ENCODE peak calls at places on chromosomes 1 and 21, in six cellular contexts. P, H, G, D, L and E are unnamed samples.

GRCh38 chr1:11473635-11474034 is 5.3 kb upstream of the DISP3 start:
- DNase-seq in P (no peak), H (no peak), G (no peak), D (peak; percentile 8), L (peak; percentile 18), E (peak; percentile 7)

GRCh38 chr1:61337037-61337436 is 254.7 kb downstream of the NFIA start:
- DNase-seq in P (no peak), H (no peak), G (no peak), D (no peak), L (no peak), E (no peak)

GRCh38 chr21:31265293-31265692 is 78.8 kb downstream of the TIAM1 start:
- DNase-seq in P (peak; percentile 97), H (no peak), G (no peak), D (no peak), L (no peak), E (no peak)

GRCh38 chr1:17170571-17170970 is 34.4 kb upstream of the PADI1 start:
- DNase-seq in P (no peak), H (peak; percentile 57), G (no peak), D (no peak), L (no peak), E (no peak)

GRCh38 chr1:32361674-32362473 is 411 bp downstream of the FAM229A start:
- DNase-seq in P (no peak), H (no peak), G (no peak), D (peak; percentile 54), L (peak; percentile 40), E (peak; percentile 56)

GRCh38 chr1:198699167-198700015 is 60.6 kb downstream of the PTPRC start:
- DNase-seq in P (peak; percentile 36), H (no peak), G (no peak), D (peak; percentile 67), L (peak; percentile 73), E (peak; percentile 62)

GRCh38 chr1:17451731-17452130 is 12.3 kb upstream of the RCC2 start:
- DNase-seq in P (no peak), H (no peak), G (no peak), D (no peak), L (no peak), E (no peak)

GRCh38 chr1:94819945-94820746 is at the start of gene SLC44A3:
- DNase-seq in P (peak; percentile 46), H (no peak), G (no peak), D (peak; percentile 65), L (no peak), E (peak; percentile 65)

GRCh38 chr1:167482184-167482583 is 36.1 kb downstream of the CD247 start:
- DNase-seq in P (no peak), H (no peak), G (no peak), D (peak; percentile 14), L (peak; percentile 52), E (no peak)

GRCh38 chr1:40337448-40337847 is 20.4 kb upstream of the COL9A2 start:
- DNase-seq in P (no peak), H (no peak), G (no peak), D (no peak), L (no peak), E (no peak)

GRCh38 chr1:225691377-225691776 is 38.5 kb upstream of the ENAH start:
- DNase-seq in P (no peak), H (no peak), G (no peak), D (peak; percentile 23), L (no peak), E (no peak)

GRCh38 chr1:110672001-110672752 is 2.6 kb downstream of the KCNA3 start:
- DNase-seq in P (peak; percentile 97), H (no peak), G (peak; percentile 19), D (peak; percentile 45), L (peak; percentile 64), E (peak; percentile 26)

GRCh38 chr1:241142493-241142892 is 214.5 kb downstream of the RGS7 start:
- DNase-seq in P (no peak), H (no peak), G (no peak), D (no peak), L (no peak), E (no peak)

GRCh38 chr1:21331752-21332480 is 41.7 kb upstream of the ECE1 start:
- DNase-seq in P (no peak), H (no peak), G (no peak), D (no peak), L (no peak), E (peak; percentile 71)

GRCh38 chr1:172167801-172168596 is 252.5 kb upstream of the C1orf105 start:
- DNase-seq in P (peak; percentile 82), H (peak; percentile 71), G (no peak), D (no peak), L (no peak), E (no peak)

GRCh38 chr1:88768187-88768586 is 84.1 kb downstream of the PKN2 start:
- DNase-seq in P (no peak), H (no peak), G (no peak), D (no peak), L (no peak), E (no peak)

GRCh38 chr1:97898948-97899347 is 21.9 kb downstream of the DPYD start:
- DNase-seq in P (no peak), H (no peak), G (no peak), D (no peak), L (no peak), E (no peak)

GRCh38 chr1:202811296-202812175 is 782 bp downstream of the PCAT6 start:
- DNase-seq in P (peak; percentile 24), H (no peak), G (no peak), D (peak; percentile 54), L (peak; percentile 20), E (peak; percentile 66)

GRCh38 chr1:103459385-103459784 is 66.1 kb upstream of the RNPC3 start:
- DNase-seq in P (peak; percentile 45), H (no peak), G (no peak), D (no peak), L (no peak), E (no peak)

GRCh38 chr1:67647036-67647798 is 37.8 kb upstream of the GADD45A start:
- DNase-seq in P (peak; percentile 72), H (no peak), G (no peak), D (peak; percentile 48), L (no peak), E (no peak)

GRCh38 chr1:19427087-19427781 is 58.1 kb downstream of the CAPZB start:
- DNase-seq in P (no peak), H (no peak), G (no peak), D (no peak), L (no peak), E (peak; percentile 50)

GRCh38 chr1:221022331-221022730 is 143.1 kb downstream of the HLX start:
- DNase-seq in P (no peak), H (no peak), G (no peak), D (no peak), L (no peak), E (no peak)

GRCh38 chr1:183180213-183180612 is 5.9 kb upstream of the LAMC2 start:
- DNase-seq in P (peak; percentile 96), H (peak; percentile 71), G (no peak), D (peak; percentile 61), L (no peak), E (peak; percentile 80)

GRCh38 chr1:100995196-100995983 is 30.2 kb downstream of the DPH5 start:
- DNase-seq in P (no peak), H (no peak), G (no peak), D (no peak), L (no peak), E (no peak)

GRCh38 chr1:237610157-237610556 is 280.6 kb downstream of the ZP4 start:
- DNase-seq in P (no peak), H (no peak), G (no peak), D (no peak), L (no peak), E (no peak)

GRCh38 chr1:110436635-110437034 is 14.3 kb upstream of the PROK1 start:
- DNase-seq in P (no peak), H (peak; percentile 55), G (no peak), D (no peak), L (no peak), E (no peak)

GRCh38 chr1:9112961-9113880 is 15.7 kb downstream of the GPR157 start:
- DNase-seq in P (no peak), H (no peak), G (no peak), D (no peak), L (no peak), E (no peak)